ENCODE peak calls at places on chromosomes 6 and 20, in five cellular contexts. U is CD8-positive, alpha-beta T cell; E is uterus; X is RWPE1; P is CD4-positive, alpha-beta memory T cell. V is an unnamed sample.

GRCh38 chr6:78397537-78397936 is 469.8 kb upstream of the IRAK1BP1 start:
- DNase-seq in E (no peak), X (no peak), U (no peak), P (no peak), V (no peak)

GRCh38 chr6:153231048-153231635 is 100.1 kb upstream of the RGS17 start:
- DNase-seq in P (no peak), E (no peak), U (no peak), X (peak), V (peak)

GRCh38 chr6:170230520-170231390 is 60.1 kb downstream of the DLL1 start:
- DNase-seq in X (no peak), P (no peak), U (no peak), E (no peak), V (no peak)

GRCh38 chr6:152575621-152576150 is 61.5 kb downstream of the SYNE1 start:
- DNase-seq in U (no peak), P (no peak), X (peak), E (peak), V (no peak)

GRCh38 chr20:59006167-59006863 is 739 bp downstream of the CTSZ start:
- DNase-seq in P (no peak), E (no peak), X (peak), U (no peak), V (no peak)

GRCh38 chr6:116012471-116012949 is 48.2 kb downstream of the FRK start:
- DNase-seq in U (no peak), P (no peak), E (no peak), X (no peak), V (no peak)

GRCh38 chr6:40804905-40805304 is 217.7 kb upstream of the LRFN2 start:
- DNase-seq in E (no peak), U (no peak), P (no peak), X (no peak), V (no peak)

GRCh38 chr6:11251553-11252358 is 19.3 kb upstream of the NEDD9 start:
- DNase-seq in U (no peak), E (peak), P (no peak), X (peak), V (peak)

GRCh38 chr6:131631625-131632284 is 3.7 kb upstream of the MED23 start:
- DNase-seq in X (no peak), P (no peak), E (no peak), U (no peak), V (no peak)

GRCh38 chr6:7960848-7961247 is 50.3 kb upstream of the TXNDC5 start:
- DNase-seq in E (no peak), P (no peak), X (no peak), U (no peak), V (no peak)

GRCh38 chr6:154953644-154954043 is 41.5 kb upstream of the TIAM2 start:
- DNase-seq in E (no peak), U (no peak), P (no peak), X (no peak), V (no peak)

GRCh38 chr6:105851586-105851985 is 234.6 kb upstream of the PRDM1 start:
- DNase-seq in U (no peak), E (no peak), X (no peak), P (no peak), V (no peak)

GRCh38 chr6:117605169-117605826 is 3.0 kb upstream of the GOPC start:
- DNase-seq in E (peak), P (peak), X (peak), U (no peak), V (peak)

GRCh38 chr6:123655520-123656306 is 19.0 kb upstream of the TRDN start:
- DNase-seq in E (no peak), U (no peak), X (no peak), P (no peak), V (no peak)

GRCh38 chr20:34768105-34768504 is 57.3 kb downstream of the NCOA6 start:
- DNase-seq in X (no peak), P (no peak), E (no peak), U (no peak), V (no peak)

GRCh38 chr6:21745543-21746337 is 152.2 kb downstream of the SOX4 start:
- DNase-seq in P (no peak), X (no peak), U (no peak), E (no peak), V (no peak)
- H3K27ac ChIP-seq in P (no peak), X (no peak), U (no peak), E (no peak), V (no peak)

DNA sequence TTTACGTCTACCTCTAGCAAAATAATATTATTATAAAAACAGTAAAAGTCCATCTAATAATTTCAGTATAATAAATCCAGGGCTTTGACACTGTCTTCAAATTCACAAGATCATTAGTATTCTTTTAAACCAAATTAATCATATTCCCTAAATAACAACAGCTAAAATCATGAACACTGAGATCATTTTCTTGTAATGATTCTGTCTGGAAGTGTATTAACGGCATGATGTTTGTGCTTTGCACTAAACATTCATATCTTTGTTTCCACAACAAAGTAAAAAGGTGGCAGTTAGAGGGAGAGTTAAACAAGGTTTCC is 18.8 kb downstream of the HIVEP2 start:
- DNase-seq in X (no peak), E (no peak), P (no peak), U (no peak), V (no peak)
- H3K27ac ChIP-seq in X (peak), E (peak), P (peak), U (peak), V (peak)

GRCh38 chr20:15220009-15220656 is 882.7 kb upstream of the FLRT3 start:
- DNase-seq in X (peak), U (no peak), E (no peak), P (no peak), V (no peak)
- H3K27ac ChIP-seq in X (no peak), U (no peak), E (no peak), P (no peak), V (no peak)

DNA sequence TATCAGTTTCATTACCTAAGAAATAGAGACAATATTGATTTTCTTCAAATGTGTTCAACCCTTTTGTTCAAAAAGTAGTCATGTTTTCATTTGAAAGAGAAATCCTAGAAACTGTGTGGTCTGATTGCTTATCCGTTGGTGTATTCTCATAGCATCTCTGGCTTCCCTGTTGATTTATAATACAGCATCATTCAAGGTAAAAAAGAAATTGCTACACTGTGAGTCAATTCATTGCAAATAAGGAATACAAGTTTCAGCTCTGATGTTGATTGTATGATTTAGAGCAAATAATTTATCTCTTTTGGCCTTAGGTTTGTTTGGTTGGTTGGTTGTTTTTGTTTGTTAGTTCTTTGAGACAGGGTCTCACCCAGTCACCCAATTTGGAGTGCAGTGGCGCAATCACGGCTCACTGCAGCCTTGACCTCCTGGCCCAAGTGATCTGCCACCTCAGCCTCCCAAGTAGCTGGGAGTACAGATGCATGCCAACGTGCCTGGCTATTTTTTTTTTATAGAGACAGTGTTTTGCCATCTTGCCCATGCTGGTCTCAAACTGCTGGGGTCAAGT is 185.5 kb upstream of the TNFAIP3 start:
- DNase-seq in P (no peak), X (no peak), E (no peak), U (no peak), V (no peak)
- H3K27ac ChIP-seq in P (no peak), X (no peak), E (no peak), U (no peak), V (no peak)

GRCh38 chr6:109927052-109927451 is 51.1 kb upstream of the GPR6 start:
- DNase-seq in X (no peak), U (no peak), E (no peak), P (no peak), V (no peak)
- H3K27ac ChIP-seq in X (no peak), U (no peak), E (no peak), P (no peak), V (no peak)

V was measured in substantia nigra.